ENCODE peak calls at places on chromosomes 12 and 14, in seven cellular contexts. C is prostate gland, J is IMR-90, S is NB4, X is body of pancreas, P is spleen, U is adrenal gland. K is an unnamed sample.

GRCh38 chr14:65043893-65044595 is 57.3 kb downstream of the FNTB start:
- DNase-seq in C (no peak), J (no peak), S (no peak), X (no peak), P (no peak), U (no peak), K (no peak)

GRCh38 chr14:96559571-96559970 is 57.4 kb downstream of the PAPOLA start:
- DNase-seq in C (no peak), J (no peak), S (no peak), X (no peak), P (no peak), U (no peak), K (no peak)

GRCh38 chr12:80018119-80018518 is 81.2 kb upstream of the OTOGL start:
- DNase-seq in C (no peak), J (no peak), S (no peak), X (no peak), P (no peak), U (no peak), K (no peak)

GRCh38 chr12:54394281-54394719 is 9.8 kb upstream of the ZNF385A start:
- DNase-seq in C (peak; percentile 67), J (peak; percentile 56), S (peak; percentile 83), X (peak; percentile 54), P (no peak), U (no peak), K (no peak)

GRCh38 chr12:6938353-6939186 is 5.0 kb upstream of the RNU7-1 start:
- DNase-seq in C (no peak), J (no peak), S (no peak), X (no peak), P (peak; percentile 88), U (no peak), K (no peak)

GRCh38 chr12:80353254-80353653 is 90.8 kb upstream of the PTPRQ start:
- DNase-seq in C (no peak), J (peak; percentile 22), S (no peak), X (no peak), P (no peak), U (no peak), K (no peak)

GRCh38 chr14:88168498-88169165 is 154.4 kb downstream of the KCNK10 start:
- DNase-seq in C (no peak), J (peak; percentile 16), S (peak; percentile 48), X (peak; percentile 54), P (peak; percentile 75), U (peak; percentile 73), K (peak; percentile 7)

GRCh38 chr12:65881348-65881961 is 57.2 kb downstream of the HMGA2 start:
- DNase-seq in C (no peak), J (peak; percentile 75), S (peak; percentile 36), X (peak; percentile 35), P (no peak), U (no peak), K (no peak)

GRCh38 chr12:107884769-107885694 is 110.5 kb downstream of the ASCL4 start:
- DNase-seq in C (peak; percentile 38), J (peak; percentile 49), S (peak; percentile 73), X (peak; percentile 63), P (no peak), U (peak; percentile 74), K (peak; percentile 54)

GRCh38 chr14:22748188-22748587 is 18.3 kb upstream of the OXA1L start:
- DNase-seq in C (no peak), J (no peak), S (no peak), X (no peak), P (no peak), U (no peak), K (no peak)

GRCh38 chr14:92668266-92668973 is 80.0 kb downstream of the LGMN start:
- DNase-seq in C (no peak), J (no peak), S (no peak), X (no peak), P (no peak), U (no peak), K (no peak)

GRCh38 chr12:67798763-67799162 is 150.2 kb downstream of the DYRK2 start:
- DNase-seq in C (no peak), J (no peak), S (no peak), X (no peak), P (no peak), U (no peak), K (no peak)

GRCh38 chr12:4653257-4653656 is 4.3 kb downstream of the NDUFA9 start:
- DNase-seq in C (no peak), J (no peak), S (no peak), X (no peak), P (no peak), U (no peak), K (no peak)

GRCh38 chr12:68454855-68455254 is 122.7 kb upstream of the MDM1 start:
- DNase-seq in C (no peak), J (no peak), S (no peak), X (no peak), P (no peak), U (no peak), K (no peak)

GRCh38 chr12:131895640-131896079 is 1.2 kb downstream of the ULK1 start:
- DNase-seq in C (no peak), J (no peak), S (no peak), X (peak; percentile 48), P (no peak), U (no peak), K (no peak)

DNA sequence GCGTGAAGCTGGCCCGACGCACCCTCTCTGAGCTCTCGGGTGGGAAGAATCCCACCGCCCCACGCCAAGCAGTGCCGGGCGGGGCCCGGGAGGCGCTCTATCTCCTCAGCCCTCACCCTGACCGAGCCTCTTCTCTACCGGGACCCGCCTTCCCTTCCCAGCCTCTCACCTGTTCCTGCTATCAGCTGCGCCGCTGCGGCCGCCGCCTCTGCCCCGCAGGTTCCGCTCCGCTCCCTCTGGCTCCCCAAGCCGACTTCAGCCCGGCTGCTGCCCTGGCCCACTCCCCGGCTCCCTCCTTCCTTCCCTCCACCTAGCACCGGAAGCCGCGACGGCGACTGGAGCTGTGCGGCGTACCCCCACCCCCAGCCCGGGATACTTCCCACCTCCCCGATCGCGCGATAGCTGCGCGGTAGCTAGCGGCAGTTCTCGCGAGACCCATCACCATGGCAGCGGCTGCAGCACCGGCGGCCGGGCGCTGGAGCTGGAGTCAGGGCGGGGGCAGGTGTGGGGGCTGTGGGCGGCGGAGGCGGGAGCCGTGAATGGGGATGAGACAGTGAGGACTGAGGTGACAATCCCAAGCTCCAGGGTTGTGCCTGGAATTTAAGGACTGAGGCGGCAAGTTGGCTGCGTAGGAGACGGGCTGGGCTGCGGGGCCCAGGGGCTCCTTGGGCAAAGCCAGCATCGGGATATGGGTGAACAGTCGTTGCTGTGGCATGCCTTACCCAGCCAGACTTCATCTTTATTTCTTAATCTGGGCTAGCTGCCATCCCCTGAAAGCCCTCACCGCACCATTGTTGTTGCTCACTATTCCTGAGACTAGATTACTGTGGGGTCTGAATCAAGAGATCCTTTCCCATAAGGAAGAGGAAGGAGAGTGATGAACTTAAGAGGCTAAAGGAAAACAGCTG is at the start of gene ARF3:
- DNase-seq in C (peak; percentile 94), J (peak; percentile 90), S (peak; percentile 97), X (peak; percentile 97), P (peak; percentile 99), U (peak; percentile 97), K (peak; percentile 93)
- TF ChIP-seq POLR2A in C (peak; percentile 78), J (peak; percentile 89), S (peak; percentile 63), X (peak; percentile 86), P (peak; percentile 56), U (peak; percentile 77), K (peak; percentile 34)

GRCh38 chr12:124625867-124626675 is 58.7 kb upstream of the NCOR2 start:
- DNase-seq in C (peak; percentile 15), J (peak; percentile 53), S (peak; percentile 79), X (peak; percentile 45), P (peak; percentile 85), U (peak; percentile 89), K (peak; percentile 95)
- TF ChIP-seq POLR2A in C (no peak), J (no peak), S (no peak), X (no peak), P (no peak), U (no peak), K (no peak)

GRCh38 chr12:117685115-117685926 is 283.5 kb downstream of the KSR2 start:
- DNase-seq in C (peak; percentile 79), J (no peak), S (peak; percentile 36), X (peak; percentile 77), P (no peak), U (peak; percentile 51), K (peak; percentile 66)

GRCh38 chr12:117686210-117686609 is 282.6 kb downstream of the KSR2 start:
- DNase-seq in C (no peak), J (no peak), S (no peak), X (no peak), P (no peak), U (no peak), K (no peak)

GRCh38 chr12:117684471-117684870 is 284.3 kb downstream of the KSR2 start:
- DNase-seq in C (no peak), J (no peak), S (no peak), X (no peak), P (no peak), U (no peak), K (no peak)

GRCh38 chr12:117689857-117690256 is 278.9 kb downstream of the KSR2 start:
- DNase-seq in C (no peak), J (no peak), S (no peak), X (no peak), P (no peak), U (no peak), K (no peak)

GRCh38 chr12:117686911-117687377 is 281.8 kb downstream of the KSR2 start:
- DNase-seq in C (peak; percentile 22), J (no peak), S (no peak), X (peak; percentile 44), P (no peak), U (no peak), K (peak; percentile 59)
- TF ChIP-seq POLR2A in C (no peak), J (no peak), S (no peak), X (peak; percentile 81), P (no peak), U (no peak), K (no peak)

GRCh38 chr14:90398315-90398811 is 1.5 kb downstream of the CALM1 start:
- DNase-seq in C (no peak), J (no peak), S (peak; percentile 75), X (peak; percentile 63), P (peak; percentile 92), U (peak; percentile 79), K (no peak)
- TF ChIP-seq POLR2A in C (no peak), J (no peak), S (no peak), X (peak; percentile 59), P (peak; percentile 28), U (no peak), K (no peak)

K was measured in H54.